ENCODE peak calls at places on chromosomes 16 and 17, in ten cellular contexts. Y, P, D, G, M, L, H, E, K and X are unnamed samples.

GRCh38 chr16:73058616-73059409 is 10.9 kb upstream of the ZFHX3 start:
- DNase-seq in L (no peak), E (no peak), Y (peak; percentile 86), D (no peak), H (no peak), P (peak; percentile 39), M (peak; percentile 71), G (peak; percentile 67), K (peak; percentile 34), X (peak; percentile 59)

GRCh38 chr17:63911041-63911635 is at the start of gene CSHL1:
- DNase-seq in H (no peak), P (no peak), E (no peak), Y (no peak), M (no peak), L (no peak), G (no peak), D (no peak), K (no peak), X (no peak)

GRCh38 chr16:82990155-82990554 is 363.4 kb downstream of the CDH13 start:
- DNase-seq in K (no peak), Y (no peak), L (no peak), E (no peak), P (no peak), D (peak; percentile 18), G (no peak), H (peak; percentile 32), M (peak; percentile 44), X (peak; percentile 14)

GRCh38 chr16:85523602-85524364 is 89.3 kb upstream of the GSE1 start:
- DNase-seq in D (no peak), K (peak; percentile 90), M (peak; percentile 85), H (no peak), E (no peak), L (no peak), G (peak; percentile 81), Y (no peak), P (peak; percentile 58), X (peak; percentile 72)

GRCh38 chr17:76932402-76933333 is 64.5 kb downstream of the MGAT5B start:
- DNase-seq in M (no peak), G (no peak), E (no peak), L (no peak), K (no peak), P (no peak), H (no peak), D (no peak), Y (no peak), X (no peak)

GRCh38 chr17:79700574-79700973 is 30.2 kb upstream of the ENPP7 start:
- DNase-seq in E (no peak), D (no peak), M (no peak), K (no peak), L (no peak), G (no peak), P (no peak), H (no peak), Y (no peak), X (no peak)

GRCh38 chr16:27718136-27718766 is 168.3 kb downstream of the KATNIP start:
- DNase-seq in E (no peak), K (no peak), H (no peak), G (no peak), P (no peak), D (no peak), L (no peak), M (no peak), Y (peak; percentile 29), X (no peak)

GRCh38 chr17:46046957-46047356 is 47.9 kb downstream of the STH start:
- DNase-seq in K (no peak), E (no peak), Y (no peak), P (no peak), M (peak; percentile 59), G (no peak), H (no peak), L (no peak), D (no peak), X (peak; percentile 75)

DNA sequence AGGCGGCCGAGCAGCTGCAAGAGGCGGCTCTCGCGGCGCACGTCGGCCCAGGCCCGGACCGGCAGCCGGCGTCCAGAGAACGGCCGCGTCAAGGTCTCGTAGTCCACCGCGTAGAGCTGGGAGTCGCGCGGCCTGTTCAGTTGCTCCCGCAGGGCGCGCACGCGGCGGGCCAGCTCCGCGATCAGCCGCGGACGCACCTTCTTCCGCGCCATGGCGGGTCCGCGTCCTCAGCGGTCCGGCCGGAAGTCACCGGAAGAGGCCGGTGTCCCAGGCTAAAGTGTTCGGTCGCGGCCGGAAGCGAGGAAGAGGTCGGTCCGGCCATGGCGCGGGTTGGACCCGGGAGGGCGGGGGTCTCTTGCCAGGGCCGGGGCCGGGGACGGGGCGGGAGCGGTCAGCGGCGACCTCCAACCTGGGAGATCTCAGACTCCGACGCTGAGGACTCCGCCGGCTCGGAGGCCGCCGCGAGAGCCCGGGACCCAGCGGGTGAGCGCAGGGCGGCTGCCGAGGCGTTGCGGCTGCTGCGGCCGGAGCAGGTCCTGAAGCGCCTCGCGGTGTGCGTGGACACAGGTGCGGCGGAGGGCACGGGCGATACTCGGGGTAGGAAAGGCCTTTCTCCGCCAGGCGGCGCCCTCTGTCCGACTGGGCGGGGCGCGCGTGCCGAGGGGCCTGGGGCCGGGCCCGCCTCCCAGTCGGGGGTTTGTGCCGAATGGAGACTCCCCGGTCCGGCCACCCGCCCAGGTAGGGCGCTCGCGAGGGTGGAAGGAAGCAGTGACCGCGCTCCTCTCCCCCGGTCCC is at the start of gene MRPS34:
- DNase-seq in L (peak; percentile 85), P (peak; percentile 86), M (peak; percentile 86), E (no peak), Y (peak; percentile 95), G (peak; percentile 89), D (no peak), K (peak; percentile 93), H (peak; percentile 42), X (peak; percentile 88)
- H3K4me3 ChIP-seq in L (peak within 1 kb of the TSS; percentile 96), P (peak within 1 kb of the TSS; percentile 92), M (peak within 1 kb of the TSS; percentile 83), E (peak within 1 kb of the TSS; percentile 69), Y (peak within 1 kb of the TSS; percentile 81), G (peak within 1 kb of the TSS; percentile 99), D (peak within 1 kb of the TSS; percentile 50), K (peak within 1 kb of the TSS; percentile 77), H (peak within 1 kb of the TSS; percentile 77), X (peak within 1 kb of the TSS; percentile 81)

DNA sequence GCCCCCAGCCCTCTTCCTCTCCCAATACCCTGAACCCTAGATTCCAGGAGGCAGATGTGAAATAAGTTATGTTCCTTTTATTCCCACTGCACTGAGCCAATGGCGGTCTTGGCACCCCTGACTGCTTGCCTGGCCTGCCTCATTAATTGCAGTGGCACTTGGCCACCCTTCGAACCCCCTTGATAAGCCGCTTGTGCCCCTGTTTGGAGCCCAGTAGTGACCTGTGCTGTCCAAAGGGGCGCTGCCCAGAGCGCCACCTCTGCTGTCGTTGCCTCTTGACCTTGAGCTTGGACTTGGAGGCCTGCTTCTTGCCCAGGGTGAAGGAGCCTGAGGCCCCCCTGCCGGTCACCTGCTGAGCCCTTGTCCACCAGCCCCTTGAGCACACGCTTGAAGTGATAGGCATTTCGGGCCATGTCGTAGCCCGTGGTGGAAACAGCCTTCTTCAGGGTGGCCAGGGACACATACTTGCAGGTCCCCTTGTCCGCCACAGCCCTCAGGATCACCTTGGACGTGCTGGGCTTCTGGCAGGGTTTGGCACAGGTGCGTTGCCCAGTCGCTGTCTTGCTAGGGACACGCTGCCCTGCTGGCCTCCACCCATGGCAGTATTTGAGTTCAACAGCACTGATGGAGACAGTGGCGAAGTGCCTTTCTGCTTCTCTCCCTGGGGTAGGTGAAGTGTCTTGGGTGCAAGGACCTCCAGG is 5.7 kb downstream of the SGCA start:
- DNase-seq in L (no peak), E (no peak), P (no peak), D (no peak), Y (peak; percentile 61), G (peak; percentile 35), H (no peak), M (no peak), K (no peak), X (no peak)
- TF ChIP-seq CTCF in L (no peak), E (no peak), P (no peak), D (no peak), Y (no peak), G (no peak), H (no peak), M (no peak), K (no peak), X (no peak)

DNA sequence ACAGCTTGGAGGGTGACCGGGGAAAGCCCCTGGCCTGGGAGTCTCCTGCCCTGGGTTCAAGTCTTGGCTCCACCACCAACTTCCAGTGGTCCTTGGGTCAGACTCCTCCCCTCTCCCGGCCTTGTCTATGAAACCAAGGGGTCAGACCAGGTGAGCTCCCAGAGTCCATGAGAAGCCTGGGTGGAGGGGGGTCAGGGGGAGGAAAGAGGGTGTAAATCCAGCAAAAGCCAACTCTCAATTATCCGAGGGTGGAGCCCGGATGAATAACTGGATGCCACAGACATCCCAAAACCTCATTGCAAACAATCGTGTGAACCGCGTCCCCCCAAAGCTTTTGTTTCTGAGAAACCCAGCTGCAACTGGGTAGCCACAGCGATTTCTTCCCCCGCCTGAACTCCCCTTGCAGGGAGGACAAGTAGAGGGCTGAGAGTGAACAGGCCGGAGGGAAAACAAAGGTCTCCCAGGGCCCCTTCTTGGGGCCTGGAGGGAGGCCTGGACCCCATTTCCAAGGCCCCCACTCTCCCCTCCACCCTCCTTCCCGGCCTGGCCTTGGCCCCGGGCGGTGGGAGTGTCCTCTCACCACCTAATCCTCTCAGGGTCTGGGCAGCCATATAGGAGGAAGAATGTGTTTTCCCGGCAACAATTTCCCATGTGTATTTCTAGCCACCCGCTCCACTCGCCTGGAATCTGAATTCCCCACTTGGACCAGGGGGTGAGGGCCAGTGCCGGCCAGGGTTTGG is 2.5 kb downstream of the GLIS2 start:
- DNase-seq in L (no peak), G (no peak), M (no peak), E (no peak), P (no peak), K (no peak), D (no peak), Y (no peak), H (no peak), X (no peak)
- H3K4me3 ChIP-seq in L (no peak overlapping the region), G (peak overlapping the region; percentile 81), M (no peak overlapping the region), E (no peak overlapping the region), P (peak overlapping the region; percentile 88), K (no peak overlapping the region), D (peak overlapping the region; percentile 84), Y (peak overlapping the region; percentile 52), H (peak overlapping the region; percentile 76), X (peak overlapping the region; percentile 85)

GRCh38 chr17:44909681-44910144 is 5.6 kb downstream of the GFAP start:
- DNase-seq in G (no peak), L (no peak), E (no peak), M (peak; percentile 56), H (peak; percentile 20), Y (no peak), K (no peak), D (peak; percentile 33), P (no peak), X (peak; percentile 56)

GRCh38 chr17:44910231-44911106 is 4.8 kb downstream of the GFAP start:
- DNase-seq in K (no peak), L (no peak), Y (no peak), M (no peak), E (no peak), H (no peak), P (no peak), D (no peak), G (no peak), X (no peak)

GRCh38 chr17:44912763-44913544 is 2.3 kb downstream of the GFAP start:
- DNase-seq in L (no peak), K (no peak), H (no peak), D (no peak), E (no peak), Y (no peak), P (no peak), G (no peak), M (no peak), X (no peak)

GRCh38 chr17:44913676-44914075 is 1.6 kb downstream of the GFAP start:
- DNase-seq in Y (no peak), P (no peak), D (no peak), G (no peak), H (no peak), L (no peak), E (no peak), M (no peak), K (no peak), X (no peak)

DNA sequence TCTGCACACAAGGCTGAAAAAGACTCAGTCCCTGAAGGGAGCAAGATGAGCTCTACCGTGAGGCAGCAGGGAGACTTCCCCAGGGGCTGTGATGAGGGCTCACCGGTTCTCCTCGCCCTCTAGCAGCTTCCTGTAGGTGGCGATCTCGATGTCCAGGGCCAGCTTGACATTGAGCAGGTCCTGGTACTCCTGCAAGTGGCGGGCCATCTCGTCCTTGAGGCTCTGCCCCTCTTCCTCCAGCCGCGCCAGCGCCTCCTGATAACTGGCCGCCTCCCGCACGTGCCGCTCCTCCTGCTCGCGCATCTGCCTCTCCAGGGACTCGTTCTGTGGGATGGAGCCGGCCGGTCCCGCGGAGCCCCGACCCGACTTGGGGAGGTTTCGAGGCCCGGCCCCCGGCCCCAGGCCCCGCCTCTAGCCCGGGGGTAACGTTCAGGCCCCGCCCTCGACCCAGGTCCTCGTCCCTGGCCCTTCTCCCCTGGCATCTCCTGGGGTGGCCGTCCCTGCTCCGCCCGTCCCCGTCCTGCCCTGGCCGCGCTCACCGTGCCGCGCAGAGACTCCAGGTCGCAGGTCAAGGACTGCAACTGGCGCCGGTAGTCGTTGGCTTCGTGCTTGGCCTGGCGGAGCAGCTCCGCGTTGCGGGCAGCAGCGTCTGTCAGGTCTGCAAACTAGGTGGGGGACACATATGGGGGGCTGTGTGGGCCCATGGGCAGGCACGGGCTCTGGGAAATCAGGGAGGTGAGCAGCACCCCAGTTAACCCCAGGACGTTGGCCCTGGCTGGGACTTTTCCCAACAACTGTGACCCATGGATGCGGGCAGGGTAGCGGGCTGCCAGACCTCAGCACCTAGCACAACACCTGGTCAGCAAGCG is 3.9 kb downstream of the GFAP start:
- DNase-seq in G (peak; percentile 74), E (no peak), M (peak; percentile 60), K (no peak), Y (peak; percentile 85), L (peak; percentile 74), P (peak; percentile 58), D (no peak), H (no peak), X (peak; percentile 61)
- TF ChIP-seq CTCF in G (peak; percentile 29), E (no peak), M (peak; percentile 67), K (peak; percentile 45), Y (peak; percentile 42), L (peak; percentile 34), P (peak; percentile 67), D (peak; percentile 51), H (peak; percentile 53), X (peak; percentile 64)